ENCODE peak calls at places on chromosomes 16 and 17, in ten cellular contexts. I is PC-3, D is nephron progenitor cell, M is pancreas, R is fibroblast of lung, L is transverse colon, A is ovary, Y is mucosa of descending colon, T is fibroblast of the aortic adventitia, K is heart left ventricle. Z is an unnamed sample.

GRCh38 chr17:79022507-79022991 is 1.4 kb upstream of the C1QTNF1 start:
- DNase-seq in M (no peak), Y (no peak), A (peak; percentile 59), L (no peak), K (peak; percentile 92), D (no peak), R (no peak), T (peak; percentile 87), I (no peak), Z (no peak)

GRCh38 chr17:42720996-42721583 is 23.8 kb downstream of the EZH1 start:
- DNase-seq in T (peak; percentile 85), Y (no peak), A (no peak), M (no peak), K (no peak), L (no peak), I (peak; percentile 80), D (peak; percentile 21), R (peak; percentile 79), Z (peak; percentile 80)

GRCh38 chr16:23182675-23183485 is at the start of gene SCNN1G:
- DNase-seq in L (peak; percentile 45), M (peak; percentile 68), R (no peak), I (no peak), D (peak; percentile 62), T (no peak), K (peak; percentile 31), Y (peak; percentile 55), A (no peak), Z (peak; percentile 39)

GRCh38 chr16:48999034-48999433 is 282.6 kb downstream of the CBLN1 start:
- DNase-seq in T (no peak), L (no peak), D (peak; percentile 35), M (no peak), R (no peak), A (no peak), I (no peak), K (no peak), Y (no peak), Z (no peak)

GRCh38 chr16:11203111-11203623 is 52.8 kb downstream of the SOCS1 start:
- DNase-seq in R (no peak), Y (no peak), K (no peak), T (no peak), D (no peak), A (no peak), L (no peak), M (no peak), I (no peak), Z (no peak)

GRCh38 chr17:81715872-81716673 is 4.0 kb downstream of the SLC25A10 start:
- DNase-seq in Y (no peak), L (no peak), K (no peak), R (no peak), D (no peak), M (peak; percentile 76), A (peak; percentile 34), T (no peak), I (no peak), Z (no peak)

GRCh38 chr17:30375661-30376060 is 3.1 kb upstream of the CPD start:
- DNase-seq in A (no peak), D (no peak), L (no peak), K (no peak), Y (no peak), M (no peak), I (no peak), R (no peak), T (peak; percentile 33), Z (no peak)

GRCh38 chr16:86214326-86215232 is 295.7 kb upstream of the FOXF1 start:
- DNase-seq in M (peak; percentile 50), A (no peak), L (no peak), T (peak; percentile 30), Y (no peak), I (no peak), R (peak; percentile 57), D (no peak), K (peak; percentile 35), Z (no peak)

GRCh38 chr17:40168262-40168832 is 8.9 kb upstream of the RAPGEFL1 start:
- DNase-seq in L (no peak), I (peak; percentile 65), A (no peak), Y (no peak), K (no peak), D (no peak), M (no peak), T (peak; percentile 85), R (peak; percentile 75), Z (peak; percentile 80)

GRCh38 chr17:17682293-17682736 is 1.1 kb downstream of the RAI1 start:
- DNase-seq in T (peak; percentile 28), D (peak; percentile 41), M (peak; percentile 85), Y (no peak), K (peak; percentile 64), I (peak; percentile 30), L (peak; percentile 67), A (no peak), R (no peak), Z (peak; percentile 45)

GRCh38 chr16:47523342-47524006 is 62.3 kb downstream of the PHKB start:
- DNase-seq in Y (no peak), L (no peak), R (no peak), I (no peak), T (no peak), K (no peak), M (no peak), A (no peak), D (no peak), Z (no peak)

GRCh38 chr17:10843806-10844205 is 5.9 kb upstream of the PIRT start:
- DNase-seq in D (no peak), M (no peak), R (no peak), T (no peak), K (no peak), Y (peak; percentile 67), A (peak; percentile 44), I (no peak), L (peak; percentile 67), Z (peak; percentile 45)

GRCh38 chr16:10950393-10950792 is 6.0 kb downstream of the CLEC16A start:
- DNase-seq in K (no peak), Y (no peak), R (no peak), I (peak; percentile 67), D (no peak), M (no peak), L (no peak), A (no peak), T (no peak), Z (no peak)

GRCh38 chr16:87765776-87766484 is at the start of gene KLHDC4:
- DNase-seq in I (peak; percentile 75), D (peak; percentile 86), Y (peak; percentile 94), T (peak; percentile 84), L (peak; percentile 94), R (peak; percentile 87), M (peak; percentile 95), K (peak; percentile 91), A (peak; percentile 93), Z (peak; percentile 89)

GRCh38 chr16:68514511-68514910 is 24.6 kb upstream of the ZFP90 start:
- DNase-seq in I (no peak), R (no peak), M (peak; percentile 19), Y (no peak), L (no peak), K (no peak), A (no peak), D (no peak), T (no peak), Z (no peak)

GRCh38 chr17:63943745-63944144 is 11.6 kb upstream of the CD79B start:
- DNase-seq in D (no peak), K (no peak), Y (no peak), I (no peak), R (no peak), L (no peak), T (no peak), A (no peak), M (no peak), Z (no peak)

GRCh38 chr17:63946440-63947363 is 14.6 kb upstream of the CD79B start:
- DNase-seq in L (peak; percentile 54), K (peak; percentile 42), A (no peak), T (peak; percentile 30), M (peak; percentile 60), Y (peak; percentile 53), D (peak; percentile 78), R (peak; percentile 28), I (peak; percentile 60), Z (peak; percentile 75)

GRCh38 chr17:63945851-63946439 is 13.8 kb upstream of the CD79B start:
- DNase-seq in D (peak; percentile 70), A (no peak), M (peak; percentile 42), L (no peak), I (no peak), T (no peak), K (no peak), Y (no peak), R (no peak), Z (no peak)

GRCh38 chr17:63942309-63942985 is 10.3 kb upstream of the CD79B start:
- DNase-seq in D (no peak), I (no peak), K (no peak), A (no peak), T (no peak), L (no peak), Y (no peak), M (peak; percentile 35), R (no peak), Z (no peak)

GRCh38 chr17:63944736-63945499 is 12.8 kb upstream of the CD79B start:
- DNase-seq in R (no peak), D (no peak), I (no peak), Y (no peak), K (no peak), T (no peak), L (no peak), M (peak; percentile 62), A (no peak), Z (no peak)
- TF ChIP-seq CTCF in R (no peak), D (no peak), I (no peak), Y (no peak), K (no peak), T (no peak), L (no peak), M (no peak), A (no peak), Z (no peak)

GRCh38 chr16:2429771-2430663 is 770 bp downstream of the CCNF start:
- DNase-seq in T (peak; percentile 16), R (peak; percentile 36), L (no peak), K (no peak), D (peak; percentile 47), M (no peak), I (peak; percentile 45), A (no peak), Y (no peak), Z (peak; percentile 28)
- TF ChIP-seq CTCF in T (no peak), R (no peak), L (no peak), K (no peak), D (no peak), M (no peak), I (peak; percentile 29), A (no peak), Y (no peak), Z (peak; percentile 21)

DNA sequence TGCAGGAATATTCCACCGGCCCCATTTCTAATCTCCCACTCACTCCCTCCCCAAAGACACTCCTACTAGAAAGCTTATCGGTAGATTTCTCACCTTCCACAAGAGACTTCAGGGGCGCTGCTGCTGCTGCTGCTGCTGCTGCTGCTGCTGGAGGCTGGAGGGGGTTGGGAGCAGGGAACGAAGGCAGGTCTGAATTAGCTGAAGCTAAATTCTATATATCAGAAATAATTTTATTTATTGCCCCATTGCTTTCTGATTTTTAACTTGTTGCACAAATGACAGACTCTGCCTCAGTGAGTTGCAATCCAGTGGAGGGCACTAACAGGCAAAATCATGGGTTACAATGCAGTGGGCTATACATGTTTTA is 25.8 kb upstream of the HLF start:
- DNase-seq in R (no peak), D (peak; percentile 17), Y (peak; percentile 34), I (no peak), K (no peak), T (no peak), A (no peak), L (no peak), M (no peak), Z (peak; percentile 51)
- TF ChIP-seq CTCF in R (no peak), D (no peak), Y (no peak), I (peak; percentile 36), K (no peak), T (no peak), A (no peak), L (no peak), M (no peak), Z (no peak)

GRCh38 chr16:81140930-81141780 is 45.0 kb upstream of the GCSH start:
- DNase-seq in D (no peak), M (no peak), K (no peak), R (no peak), Y (no peak), I (peak; percentile 12), T (no peak), A (no peak), L (no peak), Z (no peak)
- TF ChIP-seq CTCF in D (no peak), M (no peak), K (no peak), R (no peak), Y (no peak), I (peak; percentile 45), T (peak; percentile 18), A (no peak), L (no peak), Z (peak; percentile 30)